ENCODE peak calls at places on chromosomes 3 and 15, in ten cellular contexts. One of them, this sample, is unnamed.

GRCh38 chr3:61666032-61666431 is 104.7 kb downstream of the PTPRG start:
- DNase-seq in hypothalamus: no peak
- DNase-seq in fibroblast of pulmonary artery: no peak
- DNase-seq in amniotic stem cell: no peak
- DNase-seq in stimulated activated CD8-positive, alpha-beta memory T cell treated with anti-CD3 and anti-CD28 coated beads, Interleukin-7, amount 100 ng/mL, for 48 hours: no peak
- DNase-seq in RPMI7951: no peak
- DNase-seq in SK-MEL-5: no peak
- DNase-seq in NCI-H1092: no peak
- DNase-seq in BE2C: no peak
- DNase-seq in Daoy: no peak
- DNase-seq in this sample: no peak

GRCh38 chr3:110526732-110527727 is 544.6 kb upstream of the NECTIN3 start:
- DNase-seq in stimulated activated CD8-positive, alpha-beta memory T cell treated with anti-CD3 and anti-CD28 coated beads, Interleukin-7, amount 100 ng/mL, for 48 hours: no peak
- DNase-seq in hypothalamus: no peak
- DNase-seq in SK-MEL-5: peak; percentile 7
- DNase-seq in fibroblast of pulmonary artery: peak; percentile 94
- DNase-seq in amniotic stem cell: peak; percentile 71
- DNase-seq in BE2C: no peak
- DNase-seq in RPMI7951: peak; percentile 90
- DNase-seq in NCI-H1092: no peak
- DNase-seq in Daoy: peak; percentile 85
- DNase-seq in this sample: peak; percentile 10

GRCh38 chr3:24128195-24129005 is 183.3 kb downstream of the NR1D2 start:
- DNase-seq in NCI-H1092: peak; percentile 34
- DNase-seq in RPMI7951: peak; percentile 58
- DNase-seq in SK-MEL-5: no peak
- DNase-seq in BE2C: no peak
- DNase-seq in Daoy: peak; percentile 6
- DNase-seq in amniotic stem cell: no peak
- DNase-seq in fibroblast of pulmonary artery: peak; percentile 67
- DNase-seq in hypothalamus: no peak
- DNase-seq in stimulated activated CD8-positive, alpha-beta memory T cell treated with anti-CD3 and anti-CD28 coated beads, Interleukin-7, amount 100 ng/mL, for 48 hours: no peak
- DNase-seq in this sample: no peak

GRCh38 chr3:175495331-175495730 is 636.2 kb downstream of the NAALADL2 start:
- DNase-seq in BE2C: no peak
- DNase-seq in amniotic stem cell: no peak
- DNase-seq in stimulated activated CD8-positive, alpha-beta memory T cell treated with anti-CD3 and anti-CD28 coated beads, Interleukin-7, amount 100 ng/mL, for 48 hours: no peak
- DNase-seq in Daoy: peak; percentile 3
- DNase-seq in hypothalamus: no peak
- DNase-seq in fibroblast of pulmonary artery: no peak
- DNase-seq in SK-MEL-5: no peak
- DNase-seq in NCI-H1092: no peak
- DNase-seq in RPMI7951: no peak
- DNase-seq in this sample: no peak

GRCh38 chr15:62994975-62995730 is 47.4 kb upstream of the TPM1 start:
- DNase-seq in Daoy: peak; percentile 43
- DNase-seq in NCI-H1092: no peak
- DNase-seq in fibroblast of pulmonary artery: no peak
- DNase-seq in hypothalamus: no peak
- DNase-seq in BE2C: no peak
- DNase-seq in SK-MEL-5: no peak
- DNase-seq in stimulated activated CD8-positive, alpha-beta memory T cell treated with anti-CD3 and anti-CD28 coated beads, Interleukin-7, amount 100 ng/mL, for 48 hours: no peak
- DNase-seq in RPMI7951: no peak
- DNase-seq in amniotic stem cell: peak; percentile 29
- DNase-seq in this sample: no peak

GRCh38 chr3:112736802-112737566 is 96.0 kb upstream of the CCDC80 start:
- DNase-seq in stimulated activated CD8-positive, alpha-beta memory T cell treated with anti-CD3 and anti-CD28 coated beads, Interleukin-7, amount 100 ng/mL, for 48 hours: no peak
- DNase-seq in amniotic stem cell: no peak
- DNase-seq in RPMI7951: no peak
- DNase-seq in SK-MEL-5: no peak
- DNase-seq in hypothalamus: no peak
- DNase-seq in BE2C: no peak
- DNase-seq in Daoy: no peak
- DNase-seq in fibroblast of pulmonary artery: no peak
- DNase-seq in NCI-H1092: no peak
- DNase-seq in this sample: no peak

GRCh38 chr3:8575364-8576104 is 69.1 kb downstream of the SSUH2 start:
- DNase-seq in stimulated activated CD8-positive, alpha-beta memory T cell treated with anti-CD3 and anti-CD28 coated beads, Interleukin-7, amount 100 ng/mL, for 48 hours: no peak
- DNase-seq in hypothalamus: no peak
- DNase-seq in SK-MEL-5: no peak
- DNase-seq in fibroblast of pulmonary artery: peak; percentile 44
- DNase-seq in NCI-H1092: no peak
- DNase-seq in amniotic stem cell: no peak
- DNase-seq in BE2C: no peak
- DNase-seq in RPMI7951: peak; percentile 22
- DNase-seq in Daoy: no peak
- DNase-seq in this sample: no peak

GRCh38 chr3:93973160-93974126 is at the start of gene PROS1:
- DNase-seq in fibroblast of pulmonary artery: peak; percentile 93
- DNase-seq in SK-MEL-5: peak; percentile 88
- DNase-seq in amniotic stem cell: peak; percentile 60
- DNase-seq in hypothalamus: peak; percentile 31
- DNase-seq in RPMI7951: peak; percentile 68
- DNase-seq in NCI-H1092: peak; percentile 10
- DNase-seq in BE2C: peak; percentile 87
- DNase-seq in Daoy: peak; percentile 67
- DNase-seq in stimulated activated CD8-positive, alpha-beta memory T cell treated with anti-CD3 and anti-CD28 coated beads, Interleukin-7, amount 100 ng/mL, for 48 hours: peak; percentile 40
- DNase-seq in this sample: peak; percentile 81

GRCh38 chr3:58321791-58322190 is 10.9 kb upstream of the PXK start:
- DNase-seq in stimulated activated CD8-positive, alpha-beta memory T cell treated with anti-CD3 and anti-CD28 coated beads, Interleukin-7, amount 100 ng/mL, for 48 hours: no peak
- DNase-seq in SK-MEL-5: no peak
- DNase-seq in fibroblast of pulmonary artery: no peak
- DNase-seq in RPMI7951: no peak
- DNase-seq in NCI-H1092: no peak
- DNase-seq in BE2C: no peak
- DNase-seq in amniotic stem cell: no peak
- DNase-seq in hypothalamus: no peak
- DNase-seq in Daoy: no peak
- DNase-seq in this sample: no peak

GRCh38 chr3:123870033-123870432 is 14.1 kb downstream of the MYLK start:
- DNase-seq in fibroblast of pulmonary artery: no peak
- DNase-seq in SK-MEL-5: no peak
- DNase-seq in stimulated activated CD8-positive, alpha-beta memory T cell treated with anti-CD3 and anti-CD28 coated beads, Interleukin-7, amount 100 ng/mL, for 48 hours: no peak
- DNase-seq in NCI-H1092: no peak
- DNase-seq in BE2C: no peak
- DNase-seq in hypothalamus: no peak
- DNase-seq in RPMI7951: peak; percentile 93
- DNase-seq in amniotic stem cell: no peak
- DNase-seq in Daoy: peak; percentile 74
- DNase-seq in this sample: no peak

GRCh38 chr3:188720636-188721035 is 451.1 kb upstream of the TPRG1 start:
- DNase-seq in BE2C: no peak
- DNase-seq in amniotic stem cell: no peak
- DNase-seq in stimulated activated CD8-positive, alpha-beta memory T cell treated with anti-CD3 and anti-CD28 coated beads, Interleukin-7, amount 100 ng/mL, for 48 hours: no peak
- DNase-seq in NCI-H1092: no peak
- DNase-seq in RPMI7951: peak; percentile 46
- DNase-seq in Daoy: peak; percentile 17
- DNase-seq in fibroblast of pulmonary artery: peak; percentile 27
- DNase-seq in SK-MEL-5: no peak
- DNase-seq in hypothalamus: no peak
- DNase-seq in this sample: no peak

GRCh38 chr3:184506579-184506978 is 55.0 kb upstream of the EPHB3 start:
- DNase-seq in Daoy: peak; percentile 52
- DNase-seq in BE2C: no peak
- DNase-seq in amniotic stem cell: no peak
- DNase-seq in SK-MEL-5: no peak
- DNase-seq in RPMI7951: peak; percentile 32
- DNase-seq in hypothalamus: no peak
- DNase-seq in fibroblast of pulmonary artery: peak; percentile 32
- DNase-seq in stimulated activated CD8-positive, alpha-beta memory T cell treated with anti-CD3 and anti-CD28 coated beads, Interleukin-7, amount 100 ng/mL, for 48 hours: no peak
- DNase-seq in NCI-H1092: no peak
- DNase-seq in this sample: no peak

GRCh38 chr15:90592144-90592887 is 62.6 kb downstream of the CRTC3 start:
- DNase-seq in hypothalamus: no peak
- DNase-seq in NCI-H1092: no peak
- DNase-seq in amniotic stem cell: no peak
- DNase-seq in fibroblast of pulmonary artery: peak; percentile 77
- DNase-seq in BE2C: no peak
- DNase-seq in stimulated activated CD8-positive, alpha-beta memory T cell treated with anti-CD3 and anti-CD28 coated beads, Interleukin-7, amount 100 ng/mL, for 48 hours: no peak
- DNase-seq in SK-MEL-5: no peak
- DNase-seq in Daoy: no peak
- DNase-seq in RPMI7951: peak; percentile 26
- DNase-seq in this sample: no peak

GRCh38 chr15:100338971-100339444 is 2.8 kb downstream of the ADAMTS17 start:
- DNase-seq in NCI-H1092: peak; percentile 57
- DNase-seq in Daoy: peak; percentile 80
- DNase-seq in RPMI7951: peak; percentile 54
- DNase-seq in hypothalamus: no peak
- DNase-seq in BE2C: peak; percentile 77
- DNase-seq in amniotic stem cell: no peak
- DNase-seq in fibroblast of pulmonary artery: peak; percentile 89
- DNase-seq in stimulated activated CD8-positive, alpha-beta memory T cell treated with anti-CD3 and anti-CD28 coated beads, Interleukin-7, amount 100 ng/mL, for 48 hours: peak; percentile 31
- DNase-seq in SK-MEL-5: peak; percentile 85
- DNase-seq in this sample: peak; percentile 87

GRCh38 chr15:99324082-99324620 is 72.9 kb downstream of the LRRC28 start:
- DNase-seq in SK-MEL-5: peak; percentile 45
- DNase-seq in Daoy: peak; percentile 90
- DNase-seq in NCI-H1092: no peak
- DNase-seq in RPMI7951: peak; percentile 90
- DNase-seq in amniotic stem cell: peak; percentile 74
- DNase-seq in BE2C: no peak
- DNase-seq in fibroblast of pulmonary artery: peak; percentile 70
- DNase-seq in hypothalamus: no peak
- DNase-seq in stimulated activated CD8-positive, alpha-beta memory T cell treated with anti-CD3 and anti-CD28 coated beads, Interleukin-7, amount 100 ng/mL, for 48 hours: peak; percentile 4
- DNase-seq in this sample: no peak

GRCh38 chr3:146223401-146224373 is 27.2 kb downstream of the PLSCR4 start:
- DNase-seq in stimulated activated CD8-positive, alpha-beta memory T cell treated with anti-CD3 and anti-CD28 coated beads, Interleukin-7, amount 100 ng/mL, for 48 hours: no peak
- DNase-seq in hypothalamus: no peak
- DNase-seq in BE2C: no peak
- DNase-seq in amniotic stem cell: no peak
- DNase-seq in NCI-H1092: no peak
- DNase-seq in fibroblast of pulmonary artery: no peak
- DNase-seq in SK-MEL-5: no peak
- DNase-seq in RPMI7951: no peak
- DNase-seq in Daoy: no peak
- DNase-seq in this sample: no peak

GRCh38 chr3:168054447-168054846 is 41.3 kb downstream of the GOLIM4 start:
- DNase-seq in RPMI7951: no peak
- DNase-seq in fibroblast of pulmonary artery: no peak
- DNase-seq in hypothalamus: no peak
- DNase-seq in amniotic stem cell: no peak
- DNase-seq in stimulated activated CD8-positive, alpha-beta memory T cell treated with anti-CD3 and anti-CD28 coated beads, Interleukin-7, amount 100 ng/mL, for 48 hours: no peak
- DNase-seq in SK-MEL-5: no peak
- DNase-seq in Daoy: no peak
- DNase-seq in NCI-H1092: no peak
- DNase-seq in BE2C: no peak
- DNase-seq in this sample: no peak

GRCh38 chr15:66404122-66404521 is 17.4 kb downstream of the MAP2K1 start:
- DNase-seq in amniotic stem cell: no peak
- DNase-seq in Daoy: no peak
- DNase-seq in fibroblast of pulmonary artery: no peak
- DNase-seq in SK-MEL-5: no peak
- DNase-seq in RPMI7951: no peak
- DNase-seq in BE2C: no peak
- DNase-seq in stimulated activated CD8-positive, alpha-beta memory T cell treated with anti-CD3 and anti-CD28 coated beads, Interleukin-7, amount 100 ng/mL, for 48 hours: no peak
- DNase-seq in hypothalamus: no peak
- DNase-seq in NCI-H1092: no peak
- DNase-seq in this sample: no peak

GRCh38 chr3:41118461-41119385 is 80.6 kb upstream of the CTNNB1 start:
- DNase-seq in NCI-H1092: no peak
- DNase-seq in RPMI7951: no peak
- DNase-seq in fibroblast of pulmonary artery: no peak
- DNase-seq in stimulated activated CD8-positive, alpha-beta memory T cell treated with anti-CD3 and anti-CD28 coated beads, Interleukin-7, amount 100 ng/mL, for 48 hours: no peak
- DNase-seq in amniotic stem cell: no peak
- DNase-seq in Daoy: no peak
- DNase-seq in BE2C: no peak
- DNase-seq in hypothalamus: no peak
- DNase-seq in SK-MEL-5: peak; percentile 78
- DNase-seq in this sample: no peak

GRCh38 chr15:79365765-79366164 is 54.9 kb downstream of the TMED3 start:
- DNase-seq in SK-MEL-5: no peak
- DNase-seq in Daoy: no peak
- DNase-seq in RPMI7951: no peak
- DNase-seq in BE2C: peak; percentile 69
- DNase-seq in amniotic stem cell: no peak
- DNase-seq in hypothalamus: no peak
- DNase-seq in NCI-H1092: no peak
- DNase-seq in stimulated activated CD8-positive, alpha-beta memory T cell treated with anti-CD3 and anti-CD28 coated beads, Interleukin-7, amount 100 ng/mL, for 48 hours: no peak
- DNase-seq in fibroblast of pulmonary artery: no peak
- DNase-seq in this sample: no peak

GRCh38 chr3:14432996-14433572 is 30.7 kb downstream of the SLC6A6 start:
- DNase-seq in amniotic stem cell: no peak
- DNase-seq in fibroblast of pulmonary artery: no peak
- DNase-seq in hypothalamus: no peak
- DNase-seq in NCI-H1092: no peak
- DNase-seq in Daoy: no peak
- DNase-seq in RPMI7951: no peak
- DNase-seq in stimulated activated CD8-positive, alpha-beta memory T cell treated with anti-CD3 and anti-CD28 coated beads, Interleukin-7, amount 100 ng/mL, for 48 hours: no peak
- DNase-seq in SK-MEL-5: no peak
- DNase-seq in BE2C: no peak
- DNase-seq in this sample: no peak

GRCh38 chr3:58324675-58325390 is 7.9 kb upstream of the PXK start:
- DNase-seq in BE2C: no peak
- DNase-seq in NCI-H1092: no peak
- DNase-seq in stimulated activated CD8-positive, alpha-beta memory T cell treated with anti-CD3 and anti-CD28 coated beads, Interleukin-7, amount 100 ng/mL, for 48 hours: no peak
- DNase-seq in RPMI7951: no peak
- DNase-seq in fibroblast of pulmonary artery: no peak
- DNase-seq in hypothalamus: no peak
- DNase-seq in Daoy: no peak
- DNase-seq in SK-MEL-5: no peak
- DNase-seq in amniotic stem cell: no peak
- DNase-seq in this sample: no peak

GRCh38 chr3:158568784-158569183 is 2.2 kb upstream of the MLF1 start:
- DNase-seq in Daoy: peak; percentile 23
- DNase-seq in BE2C: no peak
- DNase-seq in SK-MEL-5: no peak
- DNase-seq in stimulated activated CD8-positive, alpha-beta memory T cell treated with anti-CD3 and anti-CD28 coated beads, Interleukin-7, amount 100 ng/mL, for 48 hours: no peak
- DNase-seq in hypothalamus: no peak
- DNase-seq in NCI-H1092: no peak
- DNase-seq in fibroblast of pulmonary artery: no peak
- DNase-seq in amniotic stem cell: no peak
- DNase-seq in RPMI7951: peak; percentile 42
- DNase-seq in this sample: no peak

GRCh38 chr15:30992073-30992363 is 590 bp upstream of the MTMR10 start:
- DNase-seq in BE2C: no peak
- DNase-seq in stimulated activated CD8-positive, alpha-beta memory T cell treated with anti-CD3 and anti-CD28 coated beads, Interleukin-7, amount 100 ng/mL, for 48 hours: no peak
- DNase-seq in fibroblast of pulmonary artery: no peak
- DNase-seq in NCI-H1092: no peak
- DNase-seq in hypothalamus: no peak
- DNase-seq in amniotic stem cell: no peak
- DNase-seq in RPMI7951: no peak
- DNase-seq in SK-MEL-5: no peak
- DNase-seq in Daoy: no peak
- DNase-seq in this sample: no peak

GRCh38 chr3:38121451-38121831 is 15.5 kb downstream of the ACAA1 start:
- DNase-seq in stimulated activated CD8-positive, alpha-beta memory T cell treated with anti-CD3 and anti-CD28 coated beads, Interleukin-7, amount 100 ng/mL, for 48 hours: no peak
- DNase-seq in NCI-H1092: no peak
- DNase-seq in amniotic stem cell: no peak
- DNase-seq in Daoy: no peak
- DNase-seq in hypothalamus: no peak
- DNase-seq in BE2C: no peak
- DNase-seq in fibroblast of pulmonary artery: no peak
- DNase-seq in SK-MEL-5: no peak
- DNase-seq in RPMI7951: no peak
- DNase-seq in this sample: no peak

This sample was measured in neural progenitor cell.